ENCODE peak calls at places on chromosomes 12 and 14, in nine cellular contexts. B, H, Y, X, T, K, A, R and Z are unnamed samples.

GRCh38 chr12:107660230-107660629 is 25.4 kb upstream of the PWP1 start:
- DNase-seq in B (no peak), H (no peak), Y (no peak), X (no peak), T (no peak), K (no peak), A (no peak), R (peak; percentile 83), Z (no peak)

GRCh38 chr12:89663577-89664357 is 44.9 kb downstream of the ATP2B1 start:
- DNase-seq in B (no peak), H (peak; percentile 49), Y (no peak), X (no peak), T (no peak), K (peak; percentile 54), A (no peak), R (peak; percentile 66), Z (peak; percentile 67)

GRCh38 chr12:59928416-59928815 is 332.6 kb downstream of the SLC16A7 start:
- DNase-seq in B (no peak), H (no peak), Y (no peak), X (no peak), T (no peak), K (no peak), A (no peak), R (peak; percentile 73), Z (peak; percentile 7)

GRCh38 chr12:19739195-19739776 is 300.0 kb downstream of the AEBP2 start:
- DNase-seq in B (peak; percentile 40), H (peak; percentile 45), Y (peak; percentile 61), X (peak; percentile 64), T (peak; percentile 73), K (peak; percentile 44), A (peak; percentile 75), R (peak; percentile 71), Z (peak; percentile 72)

GRCh38 chr14:100755649-100756048 is 29.0 kb downstream of the DLK1 start:
- DNase-seq in B (peak; percentile 63), H (no peak), Y (no peak), X (no peak), T (no peak), K (no peak), A (no peak), R (peak; percentile 77), Z (peak; percentile 64)

GRCh38 chr12:9090220-9090619 is 25.5 kb downstream of the A2M start:
- DNase-seq in B (no peak), H (no peak), Y (no peak), X (no peak), T (no peak), K (no peak), A (no peak), R (no peak), Z (no peak)

GRCh38 chr12:75478395-75478794 is 2.2 kb upstream of the GLIPR1 start:
- DNase-seq in B (no peak), H (peak; percentile 21), Y (no peak), X (no peak), T (no peak), K (no peak), A (no peak), R (no peak), Z (peak; percentile 74)

GRCh38 chr12:79681008-79681590 is 9.7 kb downstream of the PAWR start:
- DNase-seq in B (no peak), H (no peak), Y (no peak), X (no peak), T (no peak), K (no peak), A (no peak), R (peak; percentile 80), Z (peak; percentile 65)

GRCh38 chr14:105059035-105059916 is 6.0 kb downstream of the GPR132 start:
- DNase-seq in B (no peak), H (no peak), Y (peak; percentile 38), X (no peak), T (peak; percentile 48), K (peak; percentile 47), A (no peak), R (no peak), Z (no peak)

GRCh38 chr14:105061428-105062047 is 3.7 kb downstream of the GPR132 start:
- DNase-seq in B (no peak), H (no peak), Y (no peak), X (no peak), T (no peak), K (no peak), A (peak; percentile 3), R (no peak), Z (no peak)

GRCh38 chr14:105058521-105059034 is 6.7 kb downstream of the GPR132 start:
- DNase-seq in B (no peak), H (no peak), Y (no peak), X (no peak), T (no peak), K (no peak), A (no peak), R (no peak), Z (no peak)

GRCh38 chr14:105060751-105061427 is 4.3 kb downstream of the GPR132 start:
- DNase-seq in B (no peak), H (peak; percentile 69), Y (no peak), X (no peak), T (no peak), K (peak; percentile 67), A (peak; percentile 25), R (no peak), Z (no peak)

DNA sequence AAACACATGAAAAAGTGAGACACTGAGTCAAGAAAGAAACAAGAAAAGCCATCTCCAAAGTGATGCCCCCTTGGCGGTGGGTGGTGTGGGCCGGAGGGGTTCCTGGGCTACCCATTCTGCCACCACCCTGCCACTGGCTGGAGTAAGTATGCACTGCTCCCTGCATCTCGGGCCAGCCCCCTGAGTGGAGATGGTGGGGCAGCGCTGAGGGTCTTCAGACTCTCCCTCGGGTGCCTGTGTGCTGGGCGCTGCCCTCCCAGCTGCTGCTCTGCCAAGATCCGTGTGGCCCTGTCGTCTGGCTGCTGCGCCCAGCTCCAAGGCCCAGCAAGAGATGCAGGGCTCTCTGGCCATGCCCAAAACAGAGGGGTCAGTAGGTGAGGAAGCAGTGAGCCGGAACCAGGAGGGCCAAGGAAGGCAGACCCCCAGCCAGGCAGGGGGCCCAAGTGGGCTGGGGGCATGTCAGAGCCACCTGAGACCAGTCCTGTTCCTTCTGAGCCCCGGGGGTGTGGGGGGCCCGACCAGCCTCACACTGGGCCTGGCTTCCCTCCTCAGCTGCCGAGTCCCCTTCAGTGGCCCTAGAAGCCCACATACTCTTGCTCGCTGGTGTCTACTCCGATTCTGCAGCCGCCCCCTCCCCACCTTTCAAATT is 5.2 kb downstream of the GPR132 start:
- DNase-seq in B (no peak), H (no peak), Y (no peak), X (no peak), T (no peak), K (no peak), A (no peak), R (no peak), Z (no peak)
- TF ChIP-seq EZH2phosphoT487 in B (no peak), H (no peak), Y (no peak), X (no peak), T (no peak), K (no peak), A (no peak), R (no peak), Z (no peak)

DNA sequence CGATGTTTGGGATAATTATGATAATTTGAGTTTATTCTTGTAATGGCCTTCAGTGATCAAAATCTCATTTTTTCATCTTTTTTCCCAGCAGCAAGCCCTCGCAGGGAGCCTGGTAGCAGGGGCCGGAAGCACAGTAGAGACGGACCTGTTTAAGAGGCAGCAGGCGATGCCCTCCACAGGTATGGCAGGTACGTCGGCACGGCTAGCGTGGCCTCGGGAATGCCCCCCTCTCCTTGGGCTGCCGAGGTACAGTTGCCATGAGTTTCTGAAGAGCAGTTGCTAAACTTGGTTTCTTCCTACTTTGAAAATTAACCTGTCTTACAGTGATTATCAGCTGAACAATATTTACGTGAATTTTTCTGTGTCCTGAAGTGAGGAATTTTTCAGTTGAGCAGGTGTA is 29.9 kb downstream of the EP400 start:
- DNase-seq in B (no peak), H (no peak), Y (no peak), X (no peak), T (no peak), K (no peak), A (no peak), R (no peak), Z (no peak)
- TF ChIP-seq EZH2phosphoT487 in B (no peak), H (no peak), Y (no peak), X (no peak), T (no peak), K (no peak), A (no peak), R (no peak), Z (no peak)

DNA sequence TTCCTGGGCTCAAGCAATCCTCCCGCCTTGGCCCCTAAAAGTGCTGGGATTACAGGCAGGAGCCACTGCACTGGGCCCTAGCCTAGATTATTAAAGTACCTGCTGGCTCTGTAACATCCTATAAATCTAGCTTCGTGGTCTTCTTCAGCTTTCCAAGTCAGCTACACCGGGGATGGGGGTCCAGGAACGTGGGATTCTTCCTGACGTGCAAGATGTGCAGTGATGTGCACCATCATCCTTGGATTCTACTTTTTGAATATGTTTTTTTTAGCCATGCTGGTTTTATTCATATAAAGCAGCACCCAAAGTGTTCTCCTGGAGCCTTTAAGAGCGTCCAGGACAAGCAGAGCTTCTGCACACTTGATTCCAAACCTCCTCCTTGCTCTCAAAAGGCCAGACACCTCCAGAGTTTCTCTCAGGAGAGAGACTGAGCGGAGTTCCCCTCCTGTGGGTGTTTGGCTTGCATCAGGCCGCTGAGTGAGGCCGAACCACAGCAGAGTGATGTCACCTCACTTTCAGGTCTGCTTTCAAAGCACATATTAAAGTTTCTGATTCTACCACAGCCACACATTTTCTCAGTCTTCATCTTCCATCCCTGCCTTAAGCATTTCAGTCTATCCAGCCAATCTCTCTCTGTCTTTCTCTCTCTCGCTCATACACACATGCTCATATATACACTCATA is 33.4 kb downstream of the VCPKMT start:
- DNase-seq in B (no peak), H (peak; percentile 58), Y (no peak), X (peak; percentile 82), T (no peak), K (no peak), A (no peak), R (no peak), Z (no peak)
- TF ChIP-seq EZH2phosphoT487 in B (no peak), H (no peak), Y (no peak), X (no peak), T (no peak), K (no peak), A (no peak), R (no peak), Z (no peak)

GRCh38 chr12:112962561-112962960 is 15.8 kb upstream of the OAS2 start:
- DNase-seq in B (no peak), H (no peak), Y (no peak), X (no peak), T (no peak), K (no peak), A (no peak), R (no peak), Z (no peak)

GRCh38 chr12:112964067-112964670 is 14.2 kb upstream of the OAS2 start:
- DNase-seq in B (no peak), H (no peak), Y (no peak), X (no peak), T (no peak), K (no peak), A (no peak), R (no peak), Z (no peak)

GRCh38 chr12:112964915-112965314 is 13.4 kb upstream of the OAS2 start:
- DNase-seq in B (no peak), H (no peak), Y (no peak), X (no peak), T (no peak), K (no peak), A (no peak), R (no peak), Z (no peak)

GRCh38 chr12:112961536-112961935 is 16.8 kb upstream of the OAS2 start:
- DNase-seq in B (no peak), H (no peak), Y (no peak), X (no peak), T (no peak), K (no peak), A (no peak), R (no peak), Z (no peak)

GRCh38 chr12:112963227-112963861 is 15.0 kb upstream of the OAS2 start:
- DNase-seq in B (no peak), H (no peak), Y (peak; percentile 23), X (no peak), T (peak; percentile 22), K (no peak), A (no peak), R (no peak), Z (no peak)
- TF ChIP-seq EZH2phosphoT487 in B (no peak), H (no peak), Y (no peak), X (no peak), T (no peak), K (no peak), A (no peak), R (no peak), Z (no peak)